ENCODE peak calls at places on chromosomes 3 and 15, in five cellular contexts. A is epithelial cell of esophagus, N is GM12865, Q is fibroblast of lung, B is heart right ventricle. H is an unnamed sample.
A peak's percentile ranks its signal among the peaks of the same experiment; 100 is the strongest.

GRCh38 chr15:69719527-69719926 is 266.9 kb downstream of the RPLP1 start:
- DNase-seq in Q (no peak), B (no peak), N (peak; percentile 28), A (no peak), H (no peak)

GRCh38 chr3:144989756-144990155 is 1018.1 kb downstream of the DIPK2A start:
- DNase-seq in B (no peak), A (peak; percentile 42), N (no peak), Q (peak; percentile 84), H (peak; percentile 51)

GRCh38 chr3:177263615-177264365 is 66.5 kb upstream of the TBL1XR1 start:
- DNase-seq in N (no peak), Q (peak; percentile 51), B (no peak), A (no peak), H (peak; percentile 25)

GRCh38 chr3:129978123-129978522 is 3.6 kb downstream of the TRH start:
- DNase-seq in A (no peak), N (no peak), Q (no peak), B (no peak), H (no peak)

GRCh38 chr15:33068531-33068990 is 126.0 kb downstream of the FMN1 start:
- DNase-seq in N (no peak), A (peak; percentile 90), Q (peak; percentile 59), B (no peak), H (peak; percentile 77)

GRCh38 chr3:159824341-159824740 is 164.3 kb upstream of the IL12A start:
- DNase-seq in B (no peak), A (peak; percentile 85), Q (peak; percentile 86), N (no peak), H (peak; percentile 89)

GRCh38 chr3:196517919-196518318 is 2.8 kb upstream of the SMCO1 start:
- DNase-seq in N (peak; percentile 42), Q (no peak), B (no peak), A (peak; percentile 98), H (peak; percentile 93)

GRCh38 chr3:57397175-57398026 is 104.9 kb upstream of the ASB14 start:
- DNase-seq in N (peak; percentile 85), B (peak; percentile 9), Q (peak; percentile 58), A (peak; percentile 67), H (peak; percentile 60)

GRCh38 chr15:49847937-49848823 is 227.3 kb downstream of the DTWD1 start:
- DNase-seq in B (no peak), A (peak; percentile 76), N (no peak), Q (peak; percentile 98), H (peak; percentile 92)

GRCh38 chr3:149920119-149920518 is 50.6 kb downstream of the PFN2 start:
- DNase-seq in A (no peak), B (no peak), Q (no peak), N (no peak), H (no peak)

GRCh38 chr3:190130700-190131099 is 10.0 kb upstream of the P3H2 start:
- DNase-seq in A (no peak), N (no peak), B (no peak), Q (no peak), H (no peak)

GRCh38 chr3:132232231-132232792 is 84.9 kb upstream of the ACP3 start:
- DNase-seq in Q (no peak), A (no peak), N (no peak), B (no peak), H (peak; percentile 19)

GRCh38 chr3:42425736-42426407 is 15.5 kb upstream of the LYZL4 start:
- DNase-seq in B (no peak), Q (no peak), N (no peak), A (no peak), H (no peak)

GRCh38 chr15:33846862-33847261 is 121.4 kb upstream of the CHRM5 start:
- DNase-seq in A (no peak), N (no peak), B (no peak), Q (no peak), H (no peak)

GRCh38 chr3:144381607-144382006 is 410.0 kb downstream of the DIPK2A start:
- DNase-seq in N (no peak), A (peak; percentile 79), Q (no peak), B (no peak), H (peak; percentile 86)

GRCh38 chr3:146159037-146159436 is 1.9 kb downstream of the PLOD2 start:
- DNase-seq in Q (no peak), N (no peak), A (no peak), B (no peak), H (no peak)

GRCh38 chr3:146160233-146160963 is 586 bp downstream of the PLOD2 start:
- DNase-seq in Q (peak; percentile 80), A (peak; percentile 84), B (peak; percentile 21), N (peak; percentile 74), H (peak; percentile 76)

GRCh38 chr3:146161725-146162047 is 702 bp upstream of the PLOD2 start:
- DNase-seq in B (peak; percentile 23), N (no peak), A (peak; percentile 44), Q (peak; percentile 77), H (peak; percentile 45)

GRCh38 chr3:146160964-146161724 is at the start of gene PLOD2:
- DNase-seq in A (peak; percentile 76), Q (peak; percentile 86), N (peak; percentile 81), B (peak; percentile 82), H (peak; percentile 73)

GRCh38 chr3:146159616-146160232 is 1.3 kb downstream of the PLOD2 start:
- DNase-seq in B (no peak), Q (no peak), N (peak; percentile 40), A (no peak), H (no peak)
- H3K4me3 ChIP-seq in B (peak overlapping the region; percentile 88), Q (peak overlapping the region; percentile 92), N (peak overlapping the region; percentile 69), A (peak overlapping the region; percentile 79), H (peak overlapping the region; percentile 70)

DNA sequence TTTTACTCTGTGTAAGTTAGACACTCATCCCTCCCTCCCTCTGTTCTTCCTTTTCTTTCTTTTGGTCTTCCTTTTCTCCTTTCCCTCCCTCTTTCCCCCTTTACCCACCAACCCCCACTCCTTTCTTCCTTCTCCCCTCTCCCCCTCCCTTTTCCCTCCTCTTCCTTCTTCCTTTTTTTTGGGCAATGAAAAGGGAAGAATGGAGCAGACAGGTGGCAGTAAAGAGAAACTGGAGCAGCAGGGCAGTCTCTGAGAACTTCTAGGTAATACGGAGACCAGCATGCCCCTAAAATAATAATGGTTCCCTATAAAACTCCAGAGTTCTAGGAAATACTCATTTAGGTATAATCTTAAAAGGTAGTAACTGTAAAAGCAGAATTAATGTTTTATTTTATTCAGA is 11.4 kb upstream of the GPR171 start:
- DNase-seq in B (no peak), A (no peak), N (no peak), Q (no peak), H (no peak)
- TF ChIP-seq CTCF in B (no peak), A (peak; percentile 9), N (no peak), Q (peak; percentile 10), H (no peak)

GRCh38 chr3:194294888-194295214 is 56.3 kb downstream of the CPN2 start:
- DNase-seq in A (no peak), Q (no peak), B (no peak), N (no peak), H (no peak)

GRCh38 chr3:194296448-194296831 is 54.7 kb downstream of the CPN2 start:
- DNase-seq in A (peak; percentile 89), N (no peak), B (no peak), Q (peak; percentile 72), H (peak; percentile 93)

GRCh38 chr3:194298331-194299227 is 52.5 kb downstream of the CPN2 start:
- DNase-seq in B (no peak), Q (no peak), N (no peak), A (no peak), H (no peak)

GRCh38 chr3:194294199-194294887 is 56.8 kb downstream of the CPN2 start:
- DNase-seq in N (no peak), A (no peak), Q (no peak), B (no peak), H (no peak)

GRCh38 chr3:194296832-194297666 is 54.1 kb downstream of the CPN2 start:
- DNase-seq in A (no peak), Q (no peak), N (no peak), B (no peak), H (no peak)
- H3K4me3 ChIP-seq in A (peak overlapping the region; percentile 15), Q (no peak overlapping the region), N (no peak overlapping the region), B (peak overlapping the region; percentile 37), H (peak overlapping the region; percentile 31)

GRCh38 chr3:11021611-11022011 is 29.1 kb downstream of the SLC6A1 start:
- DNase-seq in N (no peak), B (no peak), A (peak; percentile 16), Q (no peak), H (no peak)
- TF ChIP-seq CTCF in N (no peak), B (no peak), A (no peak), Q (no peak), H (no peak)

DNA sequence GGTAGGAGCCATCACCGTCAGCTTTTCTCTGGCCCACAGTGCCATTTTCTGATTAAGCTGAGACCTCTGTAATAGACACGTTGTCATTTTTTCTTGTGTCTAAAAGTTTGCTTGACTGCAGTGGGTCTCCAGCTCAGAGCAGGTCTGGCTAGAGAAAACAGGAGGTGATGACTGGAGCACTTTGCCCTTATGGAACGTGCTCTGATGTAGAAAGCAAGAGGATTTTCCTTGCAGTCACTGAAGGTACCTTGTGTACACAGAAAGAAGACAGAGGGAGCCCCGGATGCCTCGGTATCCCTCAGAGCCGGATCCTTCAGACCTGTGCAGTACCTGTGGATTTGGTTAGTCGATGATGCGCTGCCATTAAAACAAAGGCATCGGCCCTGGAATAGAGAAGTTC is 76.2 kb downstream of the IGF1R start:
- DNase-seq in B (no peak), A (no peak), N (no peak), Q (no peak), H (no peak)
- H3K4me3 ChIP-seq in B (no peak overlapping the region), A (no peak overlapping the region), N (no peak overlapping the region), Q (no peak overlapping the region), H (no peak overlapping the region)

GRCh38 chr3:148162132-148162531 is 535.6 kb upstream of the AGTR1 start:
- DNase-seq in Q (no peak), N (no peak), A (no peak), B (no peak), H (no peak)
- TF ChIP-seq CTCF in Q (no peak), N (no peak), A (no peak), B (no peak), H (no peak)

DNA sequence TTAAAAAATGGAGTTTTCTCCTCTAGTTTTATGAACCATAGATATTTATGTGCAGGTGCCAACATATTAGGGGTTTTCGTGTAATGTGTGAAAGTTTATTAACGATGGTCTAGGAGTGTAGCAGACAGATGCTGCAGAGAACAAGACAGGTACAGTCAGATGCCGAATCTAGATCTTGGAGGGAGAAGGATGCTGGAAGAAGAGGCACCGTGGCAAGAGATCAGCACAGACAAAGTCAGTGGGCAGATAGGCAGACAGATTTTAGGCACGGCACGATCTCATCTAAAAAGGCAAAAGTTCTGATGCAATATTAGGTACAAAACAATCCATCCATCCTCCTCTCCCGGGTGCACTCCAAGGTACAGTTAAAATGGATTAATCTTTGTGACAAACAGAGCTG is 161.6 kb downstream of the TIGIT start:
- DNase-seq in Q (no peak), A (no peak), B (no peak), N (no peak), H (no peak)
- H3K4me3 ChIP-seq in Q (no peak overlapping the region), A (no peak overlapping the region), B (peak overlapping the region; percentile 56), N (peak overlapping the region; percentile 75), H (no peak overlapping the region)

H was measured in bronchial epithelial cell.